ENCODE peak calls at places on chromosomes 4 and X, in seven cellular contexts. I is occipital lobe; N is HFF-Myc; W is small intestine; K is ovary; S is stimulated activated CD8-positive, alpha-beta memory T cell treated with anti-CD3 and anti-CD28 coated beads, Interleukin-4, amount 100 ng/mL, for 4 hours; F is T-helper 2 cell. J is an unnamed sample.

GRCh38 chr4:40933272-40934053 is 183.7 kb downstream of the NSUN7 start:
- DNase-seq in I (no peak), N (no peak), W (no peak), K (peak), S (no peak), F (no peak), J (peak)

GRCh38 chrX:31508338-31508737 is 436.5 kb upstream of the FTHL17 start:
- DNase-seq in I (no peak), N (no peak), W (peak), K (no peak), S (no peak), F (no peak), J (no peak)

GRCh38 chr4:53889335-53890084 is 174.9 kb downstream of the CHIC2 start:
- DNase-seq in I (no peak), N (no peak), W (no peak), K (no peak), S (no peak), F (no peak), J (no peak)

GRCh38 chr4:123559955-123560669 is 163.5 kb downstream of the SPRY1 start:
- DNase-seq in I (no peak), N (no peak), W (no peak), K (no peak), S (no peak), F (no peak), J (no peak)

GRCh38 chr4:69689530-69690111 is 36.6 kb upstream of the UGT2A1 start:
- DNase-seq in I (no peak), N (peak), W (peak), K (no peak), S (no peak), F (no peak), J (no peak)

GRCh38 chrX:81174286-81174685 is 27.4 kb downstream of the HMGN5 start:
- DNase-seq in I (no peak), N (no peak), W (peak), K (no peak), S (no peak), F (no peak), J (no peak)

GRCh38 chrX:19193584-19193983 is 71.3 kb upstream of the ADGRG2 start:
- DNase-seq in I (no peak), N (no peak), W (no peak), K (no peak), S (no peak), F (no peak), J (no peak)

GRCh38 chrX:123169247-123169901 is 14.7 kb upstream of the GRIA3 start:
- DNase-seq in I (no peak), N (no peak), W (peak), K (no peak), S (no peak), F (no peak), J (no peak)

GRCh38 chr4:56512166-56512565 is 6.6 kb downstream of the ARL9 start:
- DNase-seq in I (no peak), N (no peak), W (no peak), K (no peak), S (no peak), F (no peak), J (no peak)

GRCh38 chr4:69069085-69069484 is 27.2 kb upstream of the UGT2B7 start:
- DNase-seq in I (no peak), N (no peak), W (peak), K (no peak), S (no peak), F (no peak), J (no peak)

GRCh38 chr4:13445841-13446790 is 38.0 kb downstream of the RAB28 start:
- DNase-seq in I (no peak), N (no peak), W (no peak), K (no peak), S (no peak), F (no peak), J (no peak)

GRCh38 chr4:106746451-106746850 is 289.7 kb downstream of the DKK2 start:
- DNase-seq in I (no peak), N (peak), W (no peak), K (no peak), S (no peak), F (no peak), J (no peak)

GRCh38 chrX:130994671-130995070 is 63.5 kb upstream of the ARHGAP36 start:
- DNase-seq in I (no peak), N (no peak), W (peak), K (no peak), S (no peak), F (no peak), J (no peak)

GRCh38 chr4:77176606-77177005 is 19.6 kb downstream of the CCNG2 start:
- DNase-seq in I (no peak), N (no peak), W (peak), K (no peak), S (no peak), F (no peak), J (no peak)

GRCh38 chrX:154436597-154437397 is at the start of gene GDI1:
- DNase-seq in I (no peak), N (no peak), W (peak), K (peak), S (no peak), F (peak), J (peak)

GRCh38 chrX:43693602-43694406 is 37.7 kb downstream of the MAOA start:
- DNase-seq in I (no peak), N (no peak), W (no peak), K (peak), S (no peak), F (no peak), J (no peak)

GRCh38 chrX:33330798-33331197 is 119.4 kb upstream of the DMD start:
- DNase-seq in I (no peak), N (no peak), W (no peak), K (no peak), S (no peak), F (no peak), J (no peak)

GRCh38 chrX:2652106-2652505 is 39.0 kb upstream of the CD99 start:
- DNase-seq in I (no peak), N (no peak), W (no peak), K (no peak), S (no peak), F (no peak), J (no peak)

GRCh38 chr4:72302981-72303704 is 265.9 kb downstream of the ADAMTS3 start:
- DNase-seq in I (peak), N (no peak), W (peak), K (no peak), S (no peak), F (no peak), J (no peak)

GRCh38 chr4:10740227-10740626 is 55.7 kb upstream of the CLNK start:
- DNase-seq in I (no peak), N (no peak), W (no peak), K (no peak), S (no peak), F (no peak), J (no peak)

GRCh38 chr4:78764498-78764961 is 11.6 kb upstream of the BMP2K start:
- DNase-seq in I (no peak), N (no peak), W (no peak), K (no peak), S (no peak), F (no peak), J (no peak)

GRCh38 chr4:36841583-36842326 is 402.8 kb upstream of the NWD2 start:
- DNase-seq in I (no peak), N (no peak), W (no peak), K (no peak), S (no peak), F (no peak), J (no peak)

GRCh38 chrX:53269536-53270107 is 11.8 kb downstream of the IQSEC2 start:
- DNase-seq in I (no peak), N (no peak), W (no peak), K (no peak), S (no peak), F (no peak), J (no peak)